ENCODE peak calls at places on chromosomes 12 and 14, in ten cellular contexts. One of them, this sample, is unnamed.

GRCh38 chr14:101459392-101459900 is 101.8 kb upstream of the DIO3 start:
- DNase-seq in PC-3: no peak
- DNase-seq in progenitor cell of endocrine pancreas: no peak
- DNase-seq in right atrium auricular region: no peak
- DNase-seq in WTC11: no peak
- DNase-seq in bronchial epithelial cell: no peak
- DNase-seq in Calu3: no peak
- DNase-seq in uterus: no peak
- DNase-seq in choroid plexus epithelial cell: no peak
- DNase-seq in thoracic aorta: no peak
- DNase-seq in this sample: no peak

GRCh38 chr14:79613625-79614024 is 597.7 kb downstream of the DIO2 start:
- DNase-seq in PC-3: no peak
- DNase-seq in progenitor cell of endocrine pancreas: no peak
- DNase-seq in right atrium auricular region: no peak
- DNase-seq in WTC11: no peak
- DNase-seq in bronchial epithelial cell: no peak
- DNase-seq in Calu3: no peak
- DNase-seq in uterus: no peak
- DNase-seq in choroid plexus epithelial cell: no peak
- DNase-seq in thoracic aorta: no peak
- DNase-seq in this sample: no peak

GRCh38 chr12:106078358-106079025 is 60.3 kb downstream of the NUAK1 start:
- DNase-seq in PC-3: peak; percentile 69
- DNase-seq in progenitor cell of endocrine pancreas: no peak
- DNase-seq in right atrium auricular region: no peak
- DNase-seq in WTC11: no peak
- DNase-seq in bronchial epithelial cell: peak; percentile 32
- DNase-seq in Calu3: no peak
- DNase-seq in uterus: peak; percentile 64
- DNase-seq in choroid plexus epithelial cell: peak; percentile 30
- DNase-seq in thoracic aorta: peak; percentile 53
- DNase-seq in this sample: no peak

GRCh38 chr14:23078692-23079116 is 16.2 kb downstream of the ACIN1 start:
- DNase-seq in PC-3: peak; percentile 96
- DNase-seq in progenitor cell of endocrine pancreas: no peak
- DNase-seq in right atrium auricular region: peak; percentile 91
- DNase-seq in WTC11: no peak
- DNase-seq in bronchial epithelial cell: peak; percentile 94
- DNase-seq in Calu3: peak; percentile 40
- DNase-seq in uterus: peak; percentile 87
- DNase-seq in choroid plexus epithelial cell: peak; percentile 98
- DNase-seq in thoracic aorta: peak; percentile 47
- DNase-seq in this sample: no peak

GRCh38 chr14:100677925-100678765 is 48.5 kb upstream of the DLK1 start:
- DNase-seq in PC-3: no peak
- DNase-seq in progenitor cell of endocrine pancreas: no peak
- DNase-seq in right atrium auricular region: no peak
- DNase-seq in WTC11: no peak
- DNase-seq in bronchial epithelial cell: no peak
- DNase-seq in Calu3: no peak
- DNase-seq in uterus: peak; percentile 63
- DNase-seq in choroid plexus epithelial cell: peak; percentile 66
- DNase-seq in thoracic aorta: no peak
- DNase-seq in this sample: no peak

GRCh38 chr14:64562432-64562831 is 12.7 kb downstream of the PPP1R36 start:
- DNase-seq in PC-3: peak; percentile 32
- DNase-seq in progenitor cell of endocrine pancreas: no peak
- DNase-seq in right atrium auricular region: no peak
- DNase-seq in WTC11: no peak
- DNase-seq in bronchial epithelial cell: peak; percentile 37
- DNase-seq in Calu3: no peak
- DNase-seq in uterus: no peak
- DNase-seq in choroid plexus epithelial cell: no peak
- DNase-seq in thoracic aorta: no peak
- DNase-seq in this sample: no peak

GRCh38 chr12:32025906-32026305 is 66.7 kb downstream of the RESF1 start:
- DNase-seq in PC-3: no peak
- DNase-seq in progenitor cell of endocrine pancreas: no peak
- DNase-seq in right atrium auricular region: no peak
- DNase-seq in WTC11: no peak
- DNase-seq in bronchial epithelial cell: no peak
- DNase-seq in Calu3: no peak
- DNase-seq in uterus: no peak
- DNase-seq in choroid plexus epithelial cell: no peak
- DNase-seq in thoracic aorta: no peak
- DNase-seq in this sample: peak; percentile 85

GRCh38 chr14:34129927-34130552 is 179.2 kb upstream of the EGLN3 start:
- DNase-seq in PC-3: no peak
- DNase-seq in progenitor cell of endocrine pancreas: no peak
- DNase-seq in right atrium auricular region: no peak
- DNase-seq in WTC11: no peak
- DNase-seq in bronchial epithelial cell: no peak
- DNase-seq in Calu3: no peak
- DNase-seq in uterus: no peak
- DNase-seq in choroid plexus epithelial cell: no peak
- DNase-seq in thoracic aorta: no peak
- DNase-seq in this sample: no peak

GRCh38 chr12:132556216-132556615 is 54.2 kb downstream of the LRCOL1 start:
- DNase-seq in PC-3: no peak
- DNase-seq in progenitor cell of endocrine pancreas: no peak
- DNase-seq in right atrium auricular region: no peak
- DNase-seq in WTC11: no peak
- DNase-seq in bronchial epithelial cell: no peak
- DNase-seq in Calu3: no peak
- DNase-seq in uterus: no peak
- DNase-seq in choroid plexus epithelial cell: no peak
- DNase-seq in thoracic aorta: no peak
- DNase-seq in this sample: no peak

GRCh38 chr12:58298793-58299192 is 357.4 kb downstream of the ATP23 start:
- DNase-seq in PC-3: no peak
- DNase-seq in progenitor cell of endocrine pancreas: no peak
- DNase-seq in right atrium auricular region: no peak
- DNase-seq in WTC11: no peak
- DNase-seq in bronchial epithelial cell: no peak
- DNase-seq in Calu3: no peak
- DNase-seq in uterus: no peak
- DNase-seq in choroid plexus epithelial cell: no peak
- DNase-seq in thoracic aorta: no peak
- DNase-seq in this sample: no peak

GRCh38 chr12:84842406-84843013 is 70.1 kb downstream of the SLC6A15 start:
- DNase-seq in PC-3: peak; percentile 79
- DNase-seq in progenitor cell of endocrine pancreas: no peak
- DNase-seq in right atrium auricular region: no peak
- DNase-seq in WTC11: no peak
- DNase-seq in bronchial epithelial cell: peak; percentile 65
- DNase-seq in Calu3: peak; percentile 37
- DNase-seq in uterus: no peak
- DNase-seq in choroid plexus epithelial cell: peak; percentile 75
- DNase-seq in thoracic aorta: no peak
- DNase-seq in this sample: peak; percentile 2

GRCh38 chr14:79157369-79157768 is 987.2 kb downstream of the NRXN3 start:
- DNase-seq in PC-3: no peak
- DNase-seq in progenitor cell of endocrine pancreas: no peak
- DNase-seq in right atrium auricular region: no peak
- DNase-seq in WTC11: no peak
- DNase-seq in bronchial epithelial cell: no peak
- DNase-seq in Calu3: no peak
- DNase-seq in uterus: no peak
- DNase-seq in choroid plexus epithelial cell: no peak
- DNase-seq in thoracic aorta: no peak
- DNase-seq in this sample: no peak

GRCh38 chr12:11839093-11839641 is 189.7 kb downstream of the ETV6 start:
- DNase-seq in PC-3: peak; percentile 49
- DNase-seq in progenitor cell of endocrine pancreas: no peak
- DNase-seq in right atrium auricular region: peak; percentile 68
- DNase-seq in WTC11: no peak
- DNase-seq in bronchial epithelial cell: peak; percentile 64
- DNase-seq in Calu3: peak; percentile 84
- DNase-seq in uterus: no peak
- DNase-seq in choroid plexus epithelial cell: peak; percentile 49
- DNase-seq in thoracic aorta: peak; percentile 46
- DNase-seq in this sample: no peak

GRCh38 chr12:106161491-106161890 is 22.7 kb upstream of the NUAK1 start:
- DNase-seq in PC-3: no peak
- DNase-seq in progenitor cell of endocrine pancreas: no peak
- DNase-seq in right atrium auricular region: no peak
- DNase-seq in WTC11: no peak
- DNase-seq in bronchial epithelial cell: no peak
- DNase-seq in Calu3: no peak
- DNase-seq in uterus: no peak
- DNase-seq in choroid plexus epithelial cell: no peak
- DNase-seq in thoracic aorta: no peak
- DNase-seq in this sample: no peak

GRCh38 chr14:91360490-91361235 is 57.0 kb downstream of the CCDC88C start:
- DNase-seq in PC-3: no peak
- DNase-seq in progenitor cell of endocrine pancreas: no peak
- DNase-seq in right atrium auricular region: no peak
- DNase-seq in WTC11: no peak
- DNase-seq in bronchial epithelial cell: no peak
- DNase-seq in Calu3: no peak
- DNase-seq in uterus: no peak
- DNase-seq in choroid plexus epithelial cell: no peak
- DNase-seq in thoracic aorta: no peak
- DNase-seq in this sample: no peak

GRCh38 chr12:128644664-128645296 is 179.0 kb downstream of the SLC15A4 start:
- DNase-seq in PC-3: peak; percentile 45
- DNase-seq in progenitor cell of endocrine pancreas: peak; percentile 56
- DNase-seq in right atrium auricular region: no peak
- DNase-seq in WTC11: peak; percentile 21
- DNase-seq in bronchial epithelial cell: no peak
- DNase-seq in Calu3: peak; percentile 9
- DNase-seq in uterus: peak; percentile 19
- DNase-seq in choroid plexus epithelial cell: peak; percentile 1
- DNase-seq in thoracic aorta: no peak
- DNase-seq in this sample: peak; percentile 58
- TF ChIP-seq CTCF in PC-3: peak; percentile 78
- TF ChIP-seq CTCF in progenitor cell of endocrine pancreas: peak; percentile 88
- TF ChIP-seq CTCF in right atrium auricular region: peak; percentile 59
- TF ChIP-seq CTCF in WTC11: peak; percentile 23
- TF ChIP-seq CTCF in bronchial epithelial cell: no peak
- TF ChIP-seq CTCF in Calu3: peak; percentile 41
- TF ChIP-seq CTCF in uterus: peak; percentile 23
- TF ChIP-seq CTCF in choroid plexus epithelial cell: peak; percentile 42
- TF ChIP-seq CTCF in thoracic aorta: peak; percentile 28
- TF ChIP-seq CTCF in this sample: peak; percentile 78

DNA sequence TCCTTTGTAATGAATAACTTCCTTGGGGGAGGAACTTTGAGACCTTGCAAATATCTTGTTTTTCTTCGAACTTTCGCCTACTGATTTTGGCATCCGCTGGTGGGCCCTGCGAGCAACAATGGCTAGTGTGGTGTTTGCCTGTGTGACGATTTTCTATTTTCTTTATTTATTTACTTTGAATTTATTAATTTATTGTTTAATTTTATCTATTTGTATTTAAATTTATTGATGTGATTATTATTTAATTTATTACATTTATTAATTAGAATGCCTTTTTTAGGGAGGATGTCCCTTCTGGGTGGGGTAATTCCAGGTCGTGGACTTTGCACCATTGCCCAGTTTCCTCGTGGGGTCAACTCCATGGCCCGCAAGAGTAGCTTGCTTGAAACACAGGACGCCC is 149.7 kb downstream of the ZNF664 start:
- DNase-seq in PC-3: no peak
- DNase-seq in progenitor cell of endocrine pancreas: no peak
- DNase-seq in right atrium auricular region: no peak
- DNase-seq in WTC11: no peak
- DNase-seq in bronchial epithelial cell: no peak
- DNase-seq in Calu3: no peak
- DNase-seq in uterus: no peak
- DNase-seq in choroid plexus epithelial cell: no peak
- DNase-seq in thoracic aorta: no peak
- DNase-seq in this sample: no peak
- TF ChIP-seq CTCF in PC-3: no peak
- TF ChIP-seq CTCF in progenitor cell of endocrine pancreas: no peak
- TF ChIP-seq CTCF in right atrium auricular region: no peak
- TF ChIP-seq CTCF in WTC11: no peak
- TF ChIP-seq CTCF in bronchial epithelial cell: no peak
- TF ChIP-seq CTCF in Calu3: no peak
- TF ChIP-seq CTCF in uterus: no peak
- TF ChIP-seq CTCF in choroid plexus epithelial cell: no peak
- TF ChIP-seq CTCF in thoracic aorta: no peak
- TF ChIP-seq CTCF in this sample: no peak

DNA sequence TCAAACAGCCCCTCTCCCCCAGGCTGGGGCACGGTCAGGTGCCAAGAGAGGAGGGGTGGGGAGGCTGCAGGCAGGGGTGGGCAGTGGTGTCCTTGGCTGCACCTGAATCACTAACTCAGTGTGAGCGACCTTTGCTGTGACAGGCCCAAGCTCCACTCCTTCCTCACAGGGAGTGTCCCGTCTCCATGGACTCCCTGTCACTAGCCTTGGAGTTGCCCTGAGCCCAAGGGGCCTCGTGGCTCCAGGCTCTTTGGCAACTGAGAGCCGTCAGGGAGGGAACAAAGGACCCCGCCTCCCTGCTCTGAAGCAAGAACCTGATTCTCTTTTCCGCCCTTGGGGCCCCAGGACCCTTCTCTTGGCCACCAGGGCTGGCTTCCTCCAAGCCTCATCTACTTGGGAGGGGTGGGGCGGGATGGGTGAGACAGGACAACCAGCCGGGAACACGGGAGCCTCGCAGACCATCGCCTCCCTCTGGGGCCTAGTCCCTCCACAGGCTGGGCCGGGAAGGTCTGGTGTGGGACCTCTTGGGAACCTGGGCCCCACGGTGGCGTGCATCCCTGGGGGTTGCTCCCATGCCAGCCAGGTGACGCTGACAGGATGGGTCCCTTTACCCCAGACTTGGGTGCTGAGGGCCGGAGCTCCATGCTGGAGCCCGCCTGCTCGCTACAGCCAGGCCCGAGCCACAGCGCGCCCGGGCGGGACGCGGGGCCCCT is 935 bp upstream of the ADSS1 start:
- DNase-seq in PC-3: no peak
- DNase-seq in progenitor cell of endocrine pancreas: no peak
- DNase-seq in right atrium auricular region: no peak
- DNase-seq in WTC11: peak; percentile 39
- DNase-seq in bronchial epithelial cell: no peak
- DNase-seq in Calu3: no peak
- DNase-seq in uterus: no peak
- DNase-seq in choroid plexus epithelial cell: no peak
- DNase-seq in thoracic aorta: no peak
- DNase-seq in this sample: no peak
- TF ChIP-seq CTCF in PC-3: no peak
- TF ChIP-seq CTCF in progenitor cell of endocrine pancreas: no peak
- TF ChIP-seq CTCF in right atrium auricular region: no peak
- TF ChIP-seq CTCF in WTC11: no peak
- TF ChIP-seq CTCF in bronchial epithelial cell: no peak
- TF ChIP-seq CTCF in Calu3: no peak
- TF ChIP-seq CTCF in uterus: no peak
- TF ChIP-seq CTCF in choroid plexus epithelial cell: no peak
- TF ChIP-seq CTCF in thoracic aorta: no peak
- TF ChIP-seq CTCF in this sample: no peak

DNA sequence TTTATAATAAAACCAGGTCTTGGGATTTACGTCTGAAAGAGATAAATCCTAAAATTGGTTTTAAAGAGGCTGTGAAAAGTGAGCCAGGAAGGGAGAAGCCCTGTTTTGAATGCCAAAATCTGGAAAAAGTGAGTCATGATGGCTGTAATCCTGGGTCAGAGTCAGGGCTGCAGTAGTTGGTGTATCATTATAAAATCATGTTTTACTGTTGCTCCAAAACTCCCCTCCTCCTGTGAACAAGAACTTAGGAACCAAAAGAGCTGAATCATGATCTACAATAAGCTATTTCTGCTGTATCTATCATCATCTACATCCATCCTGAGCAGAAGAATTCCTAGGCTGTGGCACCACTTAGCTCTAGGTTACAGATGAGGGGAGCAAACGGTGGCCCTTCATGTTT is 79.3 kb downstream of the LMO3 start:
- DNase-seq in PC-3: peak; percentile 69
- DNase-seq in progenitor cell of endocrine pancreas: no peak
- DNase-seq in right atrium auricular region: no peak
- DNase-seq in WTC11: no peak
- DNase-seq in bronchial epithelial cell: peak; percentile 83
- DNase-seq in Calu3: no peak
- DNase-seq in uterus: peak; percentile 67
- DNase-seq in choroid plexus epithelial cell: peak; percentile 72
- DNase-seq in thoracic aorta: no peak
- DNase-seq in this sample: no peak
- TF ChIP-seq CTCF in PC-3: no peak
- TF ChIP-seq CTCF in progenitor cell of endocrine pancreas: no peak
- TF ChIP-seq CTCF in right atrium auricular region: no peak
- TF ChIP-seq CTCF in WTC11: no peak
- TF ChIP-seq CTCF in bronchial epithelial cell: no peak
- TF ChIP-seq CTCF in Calu3: no peak
- TF ChIP-seq CTCF in uterus: no peak
- TF ChIP-seq CTCF in choroid plexus epithelial cell: no peak
- TF ChIP-seq CTCF in thoracic aorta: no peak
- TF ChIP-seq CTCF in this sample: no peak